ENCODE peak calls at places on chromosomes 1 and 21, in four cellular contexts. One of them, this sample, is unnamed.
A peak's percentile ranks its signal among the peaks of the same experiment; 100 is the strongest.

GRCh38 chr1:41954533-41954944 is 35.8 kb upstream of the HIVEP3 start:
- DNase-seq in stimulated activated CD8-positive, alpha-beta memory T cell treated with anti-CD3 and anti-CD28 coated beads, Interleukin-7, amount 100 ng/mL, for 48 hours: no peak
- DNase-seq in endothelial cell: no peak
- DNase-seq in Daoy: peak; percentile 93
- DNase-seq in this sample: no peak

GRCh38 chr1:220783453-220783852 is 3.3 kb upstream of the MTARC1 start:
- DNase-seq in stimulated activated CD8-positive, alpha-beta memory T cell treated with anti-CD3 and anti-CD28 coated beads, Interleukin-7, amount 100 ng/mL, for 48 hours: no peak
- DNase-seq in endothelial cell: no peak
- DNase-seq in Daoy: no peak
- DNase-seq in this sample: no peak

GRCh38 chr1:12464627-12465056 is 153.4 kb downstream of the DHRS3 start:
- DNase-seq in stimulated activated CD8-positive, alpha-beta memory T cell treated with anti-CD3 and anti-CD28 coated beads, Interleukin-7, amount 100 ng/mL, for 48 hours: no peak
- DNase-seq in endothelial cell: no peak
- DNase-seq in Daoy: peak; percentile 73
- DNase-seq in this sample: no peak

GRCh38 chr1:156901966-156902922 is 8.7 kb downstream of the PEAR1 start:
- DNase-seq in stimulated activated CD8-positive, alpha-beta memory T cell treated with anti-CD3 and anti-CD28 coated beads, Interleukin-7, amount 100 ng/mL, for 48 hours: no peak
- DNase-seq in endothelial cell: no peak
- DNase-seq in Daoy: no peak
- DNase-seq in this sample: no peak

GRCh38 chr1:46133946-46134345 is 1.5 kb upstream of the PIK3R3 start:
- DNase-seq in stimulated activated CD8-positive, alpha-beta memory T cell treated with anti-CD3 and anti-CD28 coated beads, Interleukin-7, amount 100 ng/mL, for 48 hours: no peak
- DNase-seq in endothelial cell: no peak
- DNase-seq in Daoy: no peak
- DNase-seq in this sample: no peak

GRCh38 chr1:184437306-184437705 is 50.5 kb downstream of the C1orf21 start:
- DNase-seq in stimulated activated CD8-positive, alpha-beta memory T cell treated with anti-CD3 and anti-CD28 coated beads, Interleukin-7, amount 100 ng/mL, for 48 hours: no peak
- DNase-seq in endothelial cell: no peak
- DNase-seq in Daoy: no peak
- DNase-seq in this sample: no peak

GRCh38 chr1:224149733-224150132 is 33.3 kb upstream of the DEGS1 start:
- DNase-seq in stimulated activated CD8-positive, alpha-beta memory T cell treated with anti-CD3 and anti-CD28 coated beads, Interleukin-7, amount 100 ng/mL, for 48 hours: no peak
- DNase-seq in endothelial cell: no peak
- DNase-seq in Daoy: no peak
- DNase-seq in this sample: no peak

GRCh38 chr1:193019442-193020026 is 39.6 kb downstream of the UCHL5 start:
- DNase-seq in stimulated activated CD8-positive, alpha-beta memory T cell treated with anti-CD3 and anti-CD28 coated beads, Interleukin-7, amount 100 ng/mL, for 48 hours: no peak
- DNase-seq in endothelial cell: no peak
- DNase-seq in Daoy: peak; percentile 8
- DNase-seq in this sample: peak; percentile 54

GRCh38 chr21:34342476-34342875 is 21.3 kb upstream of the KCNE2 start:
- DNase-seq in stimulated activated CD8-positive, alpha-beta memory T cell treated with anti-CD3 and anti-CD28 coated beads, Interleukin-7, amount 100 ng/mL, for 48 hours: no peak
- DNase-seq in endothelial cell: no peak
- DNase-seq in Daoy: no peak
- DNase-seq in this sample: no peak

GRCh38 chr1:236403905-236404696 is 10.0 kb downstream of the EDARADD start:
- DNase-seq in stimulated activated CD8-positive, alpha-beta memory T cell treated with anti-CD3 and anti-CD28 coated beads, Interleukin-7, amount 100 ng/mL, for 48 hours: no peak
- DNase-seq in endothelial cell: no peak
- DNase-seq in Daoy: no peak
- DNase-seq in this sample: no peak

GRCh38 chr1:238642231-238642630 is 744.1 kb upstream of the CHRM3 start:
- DNase-seq in stimulated activated CD8-positive, alpha-beta memory T cell treated with anti-CD3 and anti-CD28 coated beads, Interleukin-7, amount 100 ng/mL, for 48 hours: no peak
- DNase-seq in endothelial cell: no peak
- DNase-seq in Daoy: no peak
- DNase-seq in this sample: no peak

GRCh38 chr1:83701396-83701795 is 297.5 kb downstream of the TTLL7 start:
- DNase-seq in stimulated activated CD8-positive, alpha-beta memory T cell treated with anti-CD3 and anti-CD28 coated beads, Interleukin-7, amount 100 ng/mL, for 48 hours: no peak
- DNase-seq in endothelial cell: no peak
- DNase-seq in Daoy: no peak
- DNase-seq in this sample: no peak

GRCh38 chr21:26169611-26170470 is 729 bp downstream of the APP start:
- DNase-seq in stimulated activated CD8-positive, alpha-beta memory T cell treated with anti-CD3 and anti-CD28 coated beads, Interleukin-7, amount 100 ng/mL, for 48 hours: peak; percentile 14
- DNase-seq in endothelial cell: peak; percentile 52
- DNase-seq in Daoy: peak; percentile 79
- DNase-seq in this sample: peak; percentile 42

GRCh38 chr21:44057055-44057454 is 44.9 kb downstream of the TRAPPC10 start:
- DNase-seq in stimulated activated CD8-positive, alpha-beta memory T cell treated with anti-CD3 and anti-CD28 coated beads, Interleukin-7, amount 100 ng/mL, for 48 hours: no peak
- DNase-seq in endothelial cell: no peak
- DNase-seq in Daoy: no peak
- DNase-seq in this sample: no peak

GRCh38 chr1:209456878-209457277 is 126.6 kb upstream of the CAMK1G start:
- DNase-seq in stimulated activated CD8-positive, alpha-beta memory T cell treated with anti-CD3 and anti-CD28 coated beads, Interleukin-7, amount 100 ng/mL, for 48 hours: no peak
- DNase-seq in endothelial cell: no peak
- DNase-seq in Daoy: peak; percentile 68
- DNase-seq in this sample: no peak

GRCh38 chr1:171652234-171652822 is at the start of gene MYOC:
- DNase-seq in stimulated activated CD8-positive, alpha-beta memory T cell treated with anti-CD3 and anti-CD28 coated beads, Interleukin-7, amount 100 ng/mL, for 48 hours: no peak
- DNase-seq in endothelial cell: no peak
- DNase-seq in Daoy: no peak
- DNase-seq in this sample: no peak

GRCh38 chr1:203572134-203572625 is 54.5 kb upstream of the ATP2B4 start:
- DNase-seq in stimulated activated CD8-positive, alpha-beta memory T cell treated with anti-CD3 and anti-CD28 coated beads, Interleukin-7, amount 100 ng/mL, for 48 hours: no peak
- DNase-seq in endothelial cell: peak; percentile 53
- DNase-seq in Daoy: no peak
- DNase-seq in this sample: no peak

GRCh38 chr1:113321761-113322387 is 68.4 kb upstream of the MAGI3 start:
- DNase-seq in stimulated activated CD8-positive, alpha-beta memory T cell treated with anti-CD3 and anti-CD28 coated beads, Interleukin-7, amount 100 ng/mL, for 48 hours: no peak
- DNase-seq in endothelial cell: no peak
- DNase-seq in Daoy: no peak
- DNase-seq in this sample: no peak

GRCh38 chr1:181117648-181118449 is 29.3 kb downstream of the IER5 start:
- DNase-seq in stimulated activated CD8-positive, alpha-beta memory T cell treated with anti-CD3 and anti-CD28 coated beads, Interleukin-7, amount 100 ng/mL, for 48 hours: no peak
- DNase-seq in endothelial cell: no peak
- DNase-seq in Daoy: peak; percentile 49
- DNase-seq in this sample: no peak

GRCh38 chr1:91026777-91027176 is 4.9 kb upstream of the ZNF644 start:
- DNase-seq in stimulated activated CD8-positive, alpha-beta memory T cell treated with anti-CD3 and anti-CD28 coated beads, Interleukin-7, amount 100 ng/mL, for 48 hours: no peak
- DNase-seq in endothelial cell: no peak
- DNase-seq in Daoy: peak; percentile 43
- DNase-seq in this sample: peak; percentile 12

GRCh38 chr1:9442266-9442846 is 96.9 kb upstream of the SLC25A33 start:
- DNase-seq in stimulated activated CD8-positive, alpha-beta memory T cell treated with anti-CD3 and anti-CD28 coated beads, Interleukin-7, amount 100 ng/mL, for 48 hours: no peak
- DNase-seq in endothelial cell: no peak
- DNase-seq in Daoy: no peak
- DNase-seq in this sample: no peak

GRCh38 chr1:160171352-160171751 is 19.0 kb upstream of the CASQ1 start:
- DNase-seq in stimulated activated CD8-positive, alpha-beta memory T cell treated with anti-CD3 and anti-CD28 coated beads, Interleukin-7, amount 100 ng/mL, for 48 hours: no peak
- DNase-seq in endothelial cell: no peak
- DNase-seq in Daoy: no peak
- DNase-seq in this sample: no peak

GRCh38 chr1:43519287-43519686 is 11.4 kb upstream of the PTPRF start:
- DNase-seq in stimulated activated CD8-positive, alpha-beta memory T cell treated with anti-CD3 and anti-CD28 coated beads, Interleukin-7, amount 100 ng/mL, for 48 hours: no peak
- DNase-seq in endothelial cell: no peak
- DNase-seq in Daoy: no peak
- DNase-seq in this sample: no peak

GRCh38 chr1:50279622-50280320 is 143.5 kb downstream of the DMRTA2 start:
- DNase-seq in stimulated activated CD8-positive, alpha-beta memory T cell treated with anti-CD3 and anti-CD28 coated beads, Interleukin-7, amount 100 ng/mL, for 48 hours: no peak
- DNase-seq in endothelial cell: peak; percentile 57
- DNase-seq in Daoy: no peak
- DNase-seq in this sample: peak; percentile 12